ENCODE peak calls at places on chromosomes 1 and 21, in six cellular contexts. I, T, C, U, R and P are unnamed samples.
A peak's percentile ranks its signal among the peaks of the same experiment; 100 is the strongest.

GRCh38 chr1:20662110-20662475 is 924 bp upstream of the DDOST start:
- DNase-seq in I (no peak), T (no peak), C (no peak), U (no peak), R (no peak), P (no peak)

GRCh38 chr1:156072251-156072650 is 10.0 kb downstream of the MEX3A start:
- DNase-seq in I (no peak), T (no peak), C (no peak), U (no peak), R (no peak), P (no peak)

GRCh38 chr1:24289937-24290595 is 29.1 kb upstream of the GRHL3 start:
- DNase-seq in I (no peak), T (no peak), C (peak; percentile 36), U (peak; percentile 83), R (peak; percentile 93), P (peak; percentile 78)

GRCh38 chr1:66266756-66267155 is 267.2 kb upstream of the SGIP1 start:
- DNase-seq in I (no peak), T (no peak), C (no peak), U (no peak), R (peak; percentile 77), P (no peak)

GRCh38 chr21:25836396-25836795 is 101.6 kb downstream of the GABPA start:
- DNase-seq in I (no peak), T (no peak), C (no peak), U (no peak), R (no peak), P (no peak)

GRCh38 chr1:204973449-204973848 is 69.6 kb upstream of the CNTN2 start:
- DNase-seq in I (no peak), T (no peak), C (no peak), U (no peak), R (no peak), P (no peak)

GRCh38 chr1:147225193-147225730 is at the start of gene FMO5:
- DNase-seq in I (peak; percentile 17), T (peak; percentile 23), C (peak; percentile 45), U (peak; percentile 77), R (peak; percentile 50), P (no peak)

GRCh38 chr1:162849711-162850110 is 11.3 kb downstream of the CCDC190 start:
- DNase-seq in I (no peak), T (no peak), C (no peak), U (no peak), R (no peak), P (no peak)

GRCh38 chr1:34231441-34231840 is 54.7 kb downstream of the C1orf94 start:
- DNase-seq in I (no peak), T (no peak), C (no peak), U (no peak), R (no peak), P (no peak)

GRCh38 chr1:31127266-31127665 is 61.7 kb upstream of the PUM1 start:
- DNase-seq in I (peak; percentile 59), T (no peak), C (no peak), U (no peak), R (no peak), P (no peak)

GRCh38 chr21:14259669-14260458 is 43.9 kb downstream of the RBM11 start:
- DNase-seq in I (no peak), T (no peak), C (peak; percentile 25), U (no peak), R (peak; percentile 68), P (peak; percentile 47)

GRCh38 chr1:33221385-33221758 is 34.9 kb upstream of the ZNF362 start:
- DNase-seq in I (no peak), T (no peak), C (no peak), U (no peak), R (no peak), P (no peak)

GRCh38 chr1:18234790-18235242 is 127.2 kb downstream of the IGSF21 start:
- DNase-seq in I (no peak), T (peak; percentile 60), C (no peak), U (peak; percentile 40), R (peak; percentile 41), P (no peak)

GRCh38 chr1:67716800-67717199 is 31.8 kb downstream of the GADD45A start:
- DNase-seq in I (no peak), T (no peak), C (peak; percentile 33), U (peak; percentile 54), R (peak; percentile 81), P (no peak)

GRCh38 chr1:237640011-237640671 is 250.6 kb downstream of the ZP4 start:
- DNase-seq in I (no peak), T (no peak), C (no peak), U (no peak), R (no peak), P (no peak)

GRCh38 chr1:22280526-22280925 is 137.6 kb upstream of the WNT4 start:
- DNase-seq in I (no peak), T (no peak), C (no peak), U (no peak), R (no peak), P (no peak)

GRCh38 chr1:16718908-16719533 is 21.3 kb upstream of the RNU1-4 start:
- DNase-seq in I (no peak), T (no peak), C (no peak), U (no peak), R (no peak), P (no peak)

GRCh38 chr1:53637726-53638640 is 101.0 kb downstream of the GLIS1 start:
- DNase-seq in I (no peak), T (no peak), C (no peak), U (no peak), R (no peak), P (no peak)

GRCh38 chr1:23384312-23385058 is 14.8 kb upstream of the ZNF436 start:
- DNase-seq in I (no peak), T (no peak), C (no peak), U (no peak), R (peak; percentile 87), P (no peak)

GRCh38 chr1:57551476-57551875 is 127.6 kb upstream of the DAB1 start:
- DNase-seq in I (no peak), T (no peak), C (no peak), U (no peak), R (no peak), P (no peak)

GRCh38 chr1:205519541-205520131 is 15.2 kb downstream of the CDK18 start:
- DNase-seq in I (no peak), T (no peak), C (no peak), U (no peak), R (no peak), P (no peak)

GRCh38 chr1:72379072-72379471 is 96.7 kb upstream of the NEGR1 start:
- DNase-seq in I (no peak), T (no peak), C (no peak), U (no peak), R (no peak), P (no peak)

GRCh38 chr1:28067523-28068090 is 20.8 kb downstream of the EYA3 start:
- DNase-seq in I (no peak), T (no peak), C (no peak), U (no peak), R (peak; percentile 13), P (no peak)

GRCh38 chr1:155003227-155003765 is 694 bp downstream of the ZBTB7B start:
- DNase-seq in I (no peak), T (no peak), C (peak; percentile 34), U (peak; percentile 59), R (no peak), P (no peak)